ENCODE peak calls at places on chromosomes 6 and 20, in ten cellular contexts. One of them, this sample, is unnamed.

GRCh38 chr20:63027425-63028389 is 20.9 kb upstream of the BHLHE23 start:
- DNase-seq in activated CD8-positive, alpha-beta memory T cell treated with anti-CD3 and anti-CD28 coated beads for 4 hours: no peak
- DNase-seq in AML-193: no peak
- DNase-seq in Ammon's horn: no peak
- DNase-seq in activated CD4-positive, alpha-beta T cell treated with anti-CD3 and anti-CD28 coated beads, Interleukin-2, amount 50 U/mL, for 1 hour: no peak
- DNase-seq in substantia nigra: no peak
- DNase-seq in psoas muscle: peak
- DNase-seq in left ventricle myocardium inferior: peak
- DNase-seq in HuH-7.5: no peak
- DNase-seq in fibroblast of mammary gland: no peak
- DNase-seq in this sample: no peak

GRCh38 chr20:415820-416322 is 7.8 kb downstream of the RBCK1 start:
- DNase-seq in psoas muscle: peak
- DNase-seq in Ammon's horn: no peak
- DNase-seq in AML-193: no peak
- DNase-seq in fibroblast of mammary gland: peak
- DNase-seq in activated CD4-positive, alpha-beta T cell treated with anti-CD3 and anti-CD28 coated beads, Interleukin-2, amount 50 U/mL, for 1 hour: no peak
- DNase-seq in left ventricle myocardium inferior: no peak
- DNase-seq in substantia nigra: no peak
- DNase-seq in HuH-7.5: no peak
- DNase-seq in activated CD8-positive, alpha-beta memory T cell treated with anti-CD3 and anti-CD28 coated beads for 4 hours: no peak
- DNase-seq in this sample: no peak

GRCh38 chr20:14919473-14920157 is 582.2 kb upstream of the FLRT3 start:
- DNase-seq in substantia nigra: no peak
- DNase-seq in fibroblast of mammary gland: peak
- DNase-seq in left ventricle myocardium inferior: no peak
- DNase-seq in Ammon's horn: peak
- DNase-seq in AML-193: no peak
- DNase-seq in psoas muscle: no peak
- DNase-seq in activated CD4-positive, alpha-beta T cell treated with anti-CD3 and anti-CD28 coated beads, Interleukin-2, amount 50 U/mL, for 1 hour: no peak
- DNase-seq in HuH-7.5: no peak
- DNase-seq in activated CD8-positive, alpha-beta memory T cell treated with anti-CD3 and anti-CD28 coated beads for 4 hours: no peak
- DNase-seq in this sample: peak

GRCh38 chr20:50536333-50536732 is 26.1 kb downstream of the PTPN1 start:
- DNase-seq in Ammon's horn: no peak
- DNase-seq in substantia nigra: no peak
- DNase-seq in HuH-7.5: no peak
- DNase-seq in left ventricle myocardium inferior: no peak
- DNase-seq in activated CD4-positive, alpha-beta T cell treated with anti-CD3 and anti-CD28 coated beads, Interleukin-2, amount 50 U/mL, for 1 hour: no peak
- DNase-seq in AML-193: no peak
- DNase-seq in fibroblast of mammary gland: no peak
- DNase-seq in activated CD8-positive, alpha-beta memory T cell treated with anti-CD3 and anti-CD28 coated beads for 4 hours: no peak
- DNase-seq in psoas muscle: no peak
- DNase-seq in this sample: no peak

GRCh38 chr6:44388135-44388487 is 605 bp downstream of the CDC5L start:
- DNase-seq in HuH-7.5: no peak
- DNase-seq in psoas muscle: no peak
- DNase-seq in left ventricle myocardium inferior: no peak
- DNase-seq in AML-193: peak
- DNase-seq in activated CD4-positive, alpha-beta T cell treated with anti-CD3 and anti-CD28 coated beads, Interleukin-2, amount 50 U/mL, for 1 hour: no peak
- DNase-seq in activated CD8-positive, alpha-beta memory T cell treated with anti-CD3 and anti-CD28 coated beads for 4 hours: no peak
- DNase-seq in Ammon's horn: peak
- DNase-seq in substantia nigra: no peak
- DNase-seq in fibroblast of mammary gland: no peak
- DNase-seq in this sample: no peak

GRCh38 chr20:36467076-36467999 is 74.0 kb upstream of the MYL9 start:
- DNase-seq in HuH-7.5: no peak
- DNase-seq in left ventricle myocardium inferior: peak
- DNase-seq in activated CD8-positive, alpha-beta memory T cell treated with anti-CD3 and anti-CD28 coated beads for 4 hours: no peak
- DNase-seq in psoas muscle: peak
- DNase-seq in fibroblast of mammary gland: peak
- DNase-seq in substantia nigra: no peak
- DNase-seq in activated CD4-positive, alpha-beta T cell treated with anti-CD3 and anti-CD28 coated beads, Interleukin-2, amount 50 U/mL, for 1 hour: peak
- DNase-seq in AML-193: no peak
- DNase-seq in Ammon's horn: no peak
- DNase-seq in this sample: peak

GRCh38 chr6:110708295-110708965 is 106.8 kb downstream of the CDK19 start:
- DNase-seq in psoas muscle: no peak
- DNase-seq in substantia nigra: no peak
- DNase-seq in activated CD8-positive, alpha-beta memory T cell treated with anti-CD3 and anti-CD28 coated beads for 4 hours: no peak
- DNase-seq in left ventricle myocardium inferior: no peak
- DNase-seq in HuH-7.5: no peak
- DNase-seq in fibroblast of mammary gland: peak
- DNase-seq in AML-193: no peak
- DNase-seq in activated CD4-positive, alpha-beta T cell treated with anti-CD3 and anti-CD28 coated beads, Interleukin-2, amount 50 U/mL, for 1 hour: no peak
- DNase-seq in Ammon's horn: no peak
- DNase-seq in this sample: no peak

GRCh38 chr6:55888917-55889316 is 13.5 kb upstream of the BMP5 start:
- DNase-seq in psoas muscle: no peak
- DNase-seq in activated CD8-positive, alpha-beta memory T cell treated with anti-CD3 and anti-CD28 coated beads for 4 hours: no peak
- DNase-seq in Ammon's horn: no peak
- DNase-seq in left ventricle myocardium inferior: no peak
- DNase-seq in substantia nigra: no peak
- DNase-seq in fibroblast of mammary gland: no peak
- DNase-seq in HuH-7.5: no peak
- DNase-seq in AML-193: no peak
- DNase-seq in activated CD4-positive, alpha-beta T cell treated with anti-CD3 and anti-CD28 coated beads, Interleukin-2, amount 50 U/mL, for 1 hour: no peak
- DNase-seq in this sample: no peak

GRCh38 chr6:13378669-13379590 is 50.6 kb upstream of the TBC1D7 start:
- DNase-seq in activated CD8-positive, alpha-beta memory T cell treated with anti-CD3 and anti-CD28 coated beads for 4 hours: no peak
- DNase-seq in HuH-7.5: no peak
- DNase-seq in left ventricle myocardium inferior: no peak
- DNase-seq in activated CD4-positive, alpha-beta T cell treated with anti-CD3 and anti-CD28 coated beads, Interleukin-2, amount 50 U/mL, for 1 hour: no peak
- DNase-seq in substantia nigra: no peak
- DNase-seq in AML-193: no peak
- DNase-seq in fibroblast of mammary gland: no peak
- DNase-seq in Ammon's horn: no peak
- DNase-seq in psoas muscle: no peak
- DNase-seq in this sample: peak

GRCh38 chr20:45969712-45970634 is 2.0 kb downstream of the ZNF335 start:
- DNase-seq in left ventricle myocardium inferior: no peak
- DNase-seq in activated CD8-positive, alpha-beta memory T cell treated with anti-CD3 and anti-CD28 coated beads for 4 hours: no peak
- DNase-seq in psoas muscle: peak
- DNase-seq in substantia nigra: no peak
- DNase-seq in AML-193: peak
- DNase-seq in activated CD4-positive, alpha-beta T cell treated with anti-CD3 and anti-CD28 coated beads, Interleukin-2, amount 50 U/mL, for 1 hour: no peak
- DNase-seq in Ammon's horn: peak
- DNase-seq in HuH-7.5: peak
- DNase-seq in fibroblast of mammary gland: peak
- DNase-seq in this sample: no peak

GRCh38 chr6:138226011-138226410 is 7.7 kb upstream of the PBOV1 start:
- DNase-seq in psoas muscle: no peak
- DNase-seq in HuH-7.5: no peak
- DNase-seq in substantia nigra: no peak
- DNase-seq in fibroblast of mammary gland: peak
- DNase-seq in AML-193: no peak
- DNase-seq in activated CD8-positive, alpha-beta memory T cell treated with anti-CD3 and anti-CD28 coated beads for 4 hours: no peak
- DNase-seq in Ammon's horn: no peak
- DNase-seq in activated CD4-positive, alpha-beta T cell treated with anti-CD3 and anti-CD28 coated beads, Interleukin-2, amount 50 U/mL, for 1 hour: no peak
- DNase-seq in left ventricle myocardium inferior: no peak
- DNase-seq in this sample: no peak

GRCh38 chr6:151209071-151209831 is 30.5 kb upstream of the AKAP12 start:
- DNase-seq in activated CD4-positive, alpha-beta T cell treated with anti-CD3 and anti-CD28 coated beads, Interleukin-2, amount 50 U/mL, for 1 hour: no peak
- DNase-seq in AML-193: no peak
- DNase-seq in HuH-7.5: peak
- DNase-seq in left ventricle myocardium inferior: no peak
- DNase-seq in activated CD8-positive, alpha-beta memory T cell treated with anti-CD3 and anti-CD28 coated beads for 4 hours: no peak
- DNase-seq in fibroblast of mammary gland: peak
- DNase-seq in substantia nigra: no peak
- DNase-seq in psoas muscle: no peak
- DNase-seq in Ammon's horn: no peak
- DNase-seq in this sample: no peak

GRCh38 chr6:35931120-35931561 is 10.2 kb upstream of the SRPK1 start:
- DNase-seq in HuH-7.5: no peak
- DNase-seq in activated CD4-positive, alpha-beta T cell treated with anti-CD3 and anti-CD28 coated beads, Interleukin-2, amount 50 U/mL, for 1 hour: no peak
- DNase-seq in left ventricle myocardium inferior: no peak
- DNase-seq in activated CD8-positive, alpha-beta memory T cell treated with anti-CD3 and anti-CD28 coated beads for 4 hours: no peak
- DNase-seq in substantia nigra: no peak
- DNase-seq in Ammon's horn: no peak
- DNase-seq in fibroblast of mammary gland: no peak
- DNase-seq in AML-193: no peak
- DNase-seq in psoas muscle: no peak
- DNase-seq in this sample: no peak

GRCh38 chr20:18050628-18051027 is 7.1 kb downstream of the OVOL2 start:
- DNase-seq in activated CD8-positive, alpha-beta memory T cell treated with anti-CD3 and anti-CD28 coated beads for 4 hours: no peak
- DNase-seq in substantia nigra: no peak
- DNase-seq in fibroblast of mammary gland: no peak
- DNase-seq in AML-193: no peak
- DNase-seq in left ventricle myocardium inferior: no peak
- DNase-seq in psoas muscle: no peak
- DNase-seq in HuH-7.5: no peak
- DNase-seq in Ammon's horn: no peak
- DNase-seq in activated CD4-positive, alpha-beta T cell treated with anti-CD3 and anti-CD28 coated beads, Interleukin-2, amount 50 U/mL, for 1 hour: no peak
- DNase-seq in this sample: no peak

GRCh38 chr20:15099130-15099529 is 761.7 kb upstream of the FLRT3 start:
- DNase-seq in psoas muscle: no peak
- DNase-seq in activated CD4-positive, alpha-beta T cell treated with anti-CD3 and anti-CD28 coated beads, Interleukin-2, amount 50 U/mL, for 1 hour: no peak
- DNase-seq in AML-193: no peak
- DNase-seq in substantia nigra: no peak
- DNase-seq in activated CD8-positive, alpha-beta memory T cell treated with anti-CD3 and anti-CD28 coated beads for 4 hours: no peak
- DNase-seq in HuH-7.5: no peak
- DNase-seq in left ventricle myocardium inferior: no peak
- DNase-seq in Ammon's horn: no peak
- DNase-seq in fibroblast of mammary gland: no peak
- DNase-seq in this sample: no peak

GRCh38 chr6:63805808-63806572 is 170.4 kb downstream of the PHF3 start:
- DNase-seq in activated CD4-positive, alpha-beta T cell treated with anti-CD3 and anti-CD28 coated beads, Interleukin-2, amount 50 U/mL, for 1 hour: no peak
- DNase-seq in activated CD8-positive, alpha-beta memory T cell treated with anti-CD3 and anti-CD28 coated beads for 4 hours: no peak
- DNase-seq in Ammon's horn: no peak
- DNase-seq in AML-193: peak
- DNase-seq in left ventricle myocardium inferior: no peak
- DNase-seq in psoas muscle: no peak
- DNase-seq in substantia nigra: no peak
- DNase-seq in fibroblast of mammary gland: peak
- DNase-seq in HuH-7.5: no peak
- DNase-seq in this sample: no peak

GRCh38 chr6:19399406-19399805 is 437.8 kb upstream of the ID4 start:
- DNase-seq in activated CD8-positive, alpha-beta memory T cell treated with anti-CD3 and anti-CD28 coated beads for 4 hours: no peak
- DNase-seq in substantia nigra: peak
- DNase-seq in psoas muscle: no peak
- DNase-seq in left ventricle myocardium inferior: no peak
- DNase-seq in HuH-7.5: no peak
- DNase-seq in activated CD4-positive, alpha-beta T cell treated with anti-CD3 and anti-CD28 coated beads, Interleukin-2, amount 50 U/mL, for 1 hour: no peak
- DNase-seq in fibroblast of mammary gland: peak
- DNase-seq in AML-193: no peak
- DNase-seq in Ammon's horn: peak
- DNase-seq in this sample: no peak

GRCh38 chr20:63178445-63178818 is 37.5 kb downstream of the YTHDF1 start:
- DNase-seq in Ammon's horn: no peak
- DNase-seq in fibroblast of mammary gland: no peak
- DNase-seq in HuH-7.5: no peak
- DNase-seq in psoas muscle: no peak
- DNase-seq in activated CD8-positive, alpha-beta memory T cell treated with anti-CD3 and anti-CD28 coated beads for 4 hours: no peak
- DNase-seq in activated CD4-positive, alpha-beta T cell treated with anti-CD3 and anti-CD28 coated beads, Interleukin-2, amount 50 U/mL, for 1 hour: no peak
- DNase-seq in left ventricle myocardium inferior: no peak
- DNase-seq in substantia nigra: no peak
- DNase-seq in AML-193: no peak
- DNase-seq in this sample: no peak

GRCh38 chr6:139680819-139681218 is 306.4 kb upstream of the CITED2 start:
- DNase-seq in left ventricle myocardium inferior: no peak
- DNase-seq in fibroblast of mammary gland: no peak
- DNase-seq in activated CD4-positive, alpha-beta T cell treated with anti-CD3 and anti-CD28 coated beads, Interleukin-2, amount 50 U/mL, for 1 hour: no peak
- DNase-seq in Ammon's horn: no peak
- DNase-seq in substantia nigra: no peak
- DNase-seq in AML-193: no peak
- DNase-seq in activated CD8-positive, alpha-beta memory T cell treated with anti-CD3 and anti-CD28 coated beads for 4 hours: no peak
- DNase-seq in psoas muscle: no peak
- DNase-seq in HuH-7.5: no peak
- DNase-seq in this sample: no peak

GRCh38 chr6:15513801-15514711 is 148.8 kb downstream of the DTNBP1 start:
- DNase-seq in activated CD4-positive, alpha-beta T cell treated with anti-CD3 and anti-CD28 coated beads, Interleukin-2, amount 50 U/mL, for 1 hour: no peak
- DNase-seq in Ammon's horn: no peak
- DNase-seq in AML-193: no peak
- DNase-seq in HuH-7.5: no peak
- DNase-seq in substantia nigra: no peak
- DNase-seq in fibroblast of mammary gland: no peak
- DNase-seq in left ventricle myocardium inferior: no peak
- DNase-seq in psoas muscle: no peak
- DNase-seq in activated CD8-positive, alpha-beta memory T cell treated with anti-CD3 and anti-CD28 coated beads for 4 hours: no peak
- DNase-seq in this sample: no peak

This sample was measured in left colon.